ENCODE peak calls at places on chromosomes 1 and 21, in eight cellular contexts. C is IMR-90; S is mammary epithelial cell; P is GM06990; T is Panc1; V is foreskin fibroblast; B is PC-9; W is CD8-positive, alpha-beta memory T cell. X is an unnamed sample.
A peak's percentile ranks its signal among the peaks of the same experiment; 100 is the strongest.

GRCh38 chr1:205230965-205231364 is 3.2 kb downstream of the TMCC2 start:
- DNase-seq in C (no peak), S (no peak), P (no peak), T (no peak), V (no peak), B (no peak), W (no peak), X (no peak)

GRCh38 chr1:20604678-20605077 is 15.8 kb downstream of the CDA start:
- DNase-seq in C (peak; percentile 10), S (peak; percentile 20), P (no peak), T (no peak), V (no peak), B (no peak), W (no peak), X (no peak)

GRCh38 chr1:20429296-20429695 is 56.7 kb downstream of the CAMK2N1 start:
- DNase-seq in C (peak; percentile 52), S (no peak), P (no peak), T (no peak), V (peak; percentile 33), B (no peak), W (no peak), X (no peak)

GRCh38 chr1:207920481-207921050 is 9.6 kb upstream of the CD34 start:
- DNase-seq in C (no peak), S (no peak), P (no peak), T (no peak), V (no peak), B (no peak), W (no peak), X (no peak)

GRCh38 chr1:39866767-39867166 is 16.5 kb downstream of the TRIT1 start:
- DNase-seq in C (peak; percentile 86), S (peak; percentile 57), P (no peak), T (no peak), V (peak; percentile 67), B (no peak), W (no peak), X (no peak)

GRCh38 chr1:86146566-86146965 is 10.0 kb downstream of the COL24A1 start:
- DNase-seq in C (no peak), S (no peak), P (no peak), T (no peak), V (no peak), B (no peak), W (no peak), X (no peak)

GRCh38 chr1:93111561-93111960 is 32.5 kb downstream of the MTF2 start:
- DNase-seq in C (peak; percentile 15), S (no peak), P (no peak), T (no peak), V (no peak), B (no peak), W (no peak), X (no peak)

GRCh38 chr1:153526132-153526543 is 9.7 kb downstream of the S100A6 start:
- DNase-seq in C (no peak), S (peak; percentile 89), P (no peak), T (no peak), V (no peak), B (no peak), W (no peak), X (no peak)

GRCh38 chr1:7149080-7149838 is 364.0 kb downstream of the CAMTA1 start:
- DNase-seq in C (no peak), S (no peak), P (no peak), T (no peak), V (no peak), B (peak; percentile 0), W (no peak), X (no peak)

GRCh38 chr1:156767879-156768608 is 709 bp downstream of the PRCC start:
- DNase-seq in C (no peak), S (peak; percentile 31), P (peak; percentile 52), T (no peak), V (no peak), B (no peak), W (no peak), X (peak; percentile 59)

GRCh38 chr1:244395965-244396364 is 55.7 kb downstream of the ADSS2 start:
- DNase-seq in C (no peak), S (peak; percentile 6), P (no peak), T (no peak), V (no peak), B (no peak), W (no peak), X (no peak)

GRCh38 chr1:88327391-88328267 is 356.4 kb upstream of the PKN2 start:
- DNase-seq in C (peak; percentile 93), S (peak; percentile 75), P (peak; percentile 1), T (peak; percentile 78), V (peak; percentile 73), B (peak; percentile 29), W (no peak), X (no peak)

GRCh38 chr1:173117108-173117633 is 66.4 kb upstream of the TNFSF18 start:
- DNase-seq in C (no peak), S (no peak), P (no peak), T (no peak), V (no peak), B (no peak), W (no peak), X (no peak)

GRCh38 chr1:37177230-37177864 is 143.0 kb upstream of the GRIK3 start:
- DNase-seq in C (peak; percentile 1), S (peak; percentile 3), P (no peak), T (peak; percentile 18), V (no peak), B (peak; percentile 40), W (no peak), X (peak; percentile 75)

GRCh38 chr1:7521803-7522202 is 249.3 kb upstream of the VAMP3 start:
- DNase-seq in C (no peak), S (no peak), P (no peak), T (no peak), V (peak; percentile 8), B (no peak), W (no peak), X (no peak)

GRCh38 chr1:58575831-58576726 is 973 bp downstream of the TACSTD2 start:
- DNase-seq in C (no peak), S (peak; percentile 65), P (peak; percentile 56), T (no peak), V (no peak), B (peak; percentile 56), W (no peak), X (no peak)

GRCh38 chr1:113930499-113931161 is 1.5 kb downstream of the HIPK1 start:
- DNase-seq in C (peak; percentile 83), S (peak; percentile 67), P (no peak), T (no peak), V (peak; percentile 30), B (peak; percentile 33), W (peak; percentile 88), X (peak; percentile 23)

GRCh38 chr1:169779150-169779549 is 15.6 kb downstream of the METTL18 start:
- DNase-seq in C (no peak), S (no peak), P (no peak), T (no peak), V (no peak), B (no peak), W (no peak), X (no peak)

GRCh38 chr21:34701726-34702125 is 32.9 kb downstream of the CLIC6 start:
- DNase-seq in C (peak; percentile 56), S (no peak), P (no peak), T (no peak), V (no peak), B (no peak), W (no peak), X (no peak)

GRCh38 chr1:1623181-1623630 is 7.9 kb downstream of the MIB2 start:
- DNase-seq in C (no peak), S (no peak), P (peak; percentile 9), T (no peak), V (no peak), B (no peak), W (no peak), X (no peak)

GRCh38 chr1:170309389-170310013 is 163.7 kb downstream of the NTMT2 start:
- DNase-seq in C (peak; percentile 95), S (no peak), P (no peak), T (no peak), V (peak; percentile 95), B (no peak), W (no peak), X (no peak)

GRCh38 chr1:16716691-16717173 is 23.6 kb upstream of the RNU1-4 start:
- DNase-seq in C (no peak), S (peak; percentile 7), P (no peak), T (no peak), V (no peak), B (peak; percentile 68), W (no peak), X (peak; percentile 13)

GRCh38 chr21:31397939-31398338 is 53.9 kb upstream of the TIAM1 start:
- DNase-seq in C (no peak), S (no peak), P (no peak), T (no peak), V (no peak), B (no peak), W (peak; percentile 25), X (no peak)

DNA sequence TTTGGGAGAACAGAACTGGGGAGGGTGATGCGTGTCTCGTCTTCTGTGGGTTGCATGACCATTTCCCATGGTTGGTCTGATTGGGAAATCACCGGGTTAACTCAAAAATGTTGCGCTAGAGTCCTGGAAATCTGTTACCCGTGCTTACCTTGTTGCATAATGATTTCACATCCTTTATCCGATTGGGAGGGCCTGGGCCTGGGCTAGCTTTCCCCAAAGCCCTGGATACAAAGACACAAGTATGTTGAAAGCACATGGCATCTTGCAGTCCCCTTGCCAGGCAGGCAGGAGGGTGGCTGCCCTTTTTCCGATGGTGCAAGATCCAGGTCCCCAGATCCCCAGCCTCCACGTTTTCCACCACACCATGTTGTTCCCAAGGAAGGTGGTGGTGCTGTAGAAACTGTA is 582 bp downstream of the TRPM2 start:
- DNase-seq in C (no peak), S (no peak), P (no peak), T (no peak), V (no peak), B (no peak), W (no peak), X (no peak)
- H3K4me3 ChIP-seq in C (no peak overlapping the region), S (no peak overlapping the region), P (peak overlapping the region; percentile 29), T (no peak overlapping the region), V (no peak overlapping the region), B (no peak overlapping the region), W (peak overlapping the region; percentile 55), X (no peak overlapping the region)

GRCh38 chr1:161089938-161090337 is 580 bp upstream of the NECTIN4 start:
- DNase-seq in C (no peak), S (no peak), P (no peak), T (no peak), V (no peak), B (no peak), W (no peak), X (no peak)
- H3K4me3 ChIP-seq in C (no peak overlapping the region), S (no peak overlapping the region), P (no peak overlapping the region), T (no peak overlapping the region), V (no peak overlapping the region), B (no peak overlapping the region), W (no peak overlapping the region), X (no peak overlapping the region)

DNA sequence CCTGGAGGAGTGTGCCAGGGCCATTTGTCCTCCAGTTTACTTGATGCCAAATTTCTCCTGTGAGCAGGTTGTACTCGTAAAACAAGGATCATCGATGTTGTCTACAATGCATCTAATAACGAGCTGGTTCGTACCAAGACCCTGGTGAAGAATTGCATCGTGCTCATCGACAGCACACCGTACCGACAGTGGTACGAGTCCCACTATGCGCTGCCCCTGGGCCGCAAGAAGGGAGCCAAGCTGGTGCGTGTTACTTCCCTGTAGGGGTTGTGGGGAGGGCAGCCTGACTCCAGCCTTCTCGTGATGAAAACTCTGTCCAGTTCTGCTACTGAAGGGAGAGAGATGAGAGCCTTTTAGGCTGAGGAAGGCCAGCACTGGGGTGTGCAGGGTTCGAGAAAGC is 2.2 kb downstream of the RPS8 start:
- DNase-seq in C (no peak), S (no peak), P (no peak), T (no peak), V (no peak), B (no peak), W (no peak), X (no peak)
- H3K4me3 ChIP-seq in C (no peak overlapping the region), S (peak overlapping the region; percentile 86), P (peak overlapping the region; percentile 92), T (peak overlapping the region; percentile 91), V (peak overlapping the region; percentile 74), B (peak overlapping the region; percentile 95), W (no peak overlapping the region), X (no peak overlapping the region)

GRCh38 chr1:66932291-66932690 is 7.5 kb downstream of the MIER1 start:
- DNase-seq in C (no peak), S (no peak), P (no peak), T (no peak), V (no peak), B (no peak), W (no peak), X (no peak)
- H3K4me3 ChIP-seq in C (no peak overlapping the region), S (peak overlapping the region; percentile 23), P (peak overlapping the region; percentile 96), T (peak overlapping the region; percentile 80), V (no peak overlapping the region), B (peak overlapping the region; percentile 95), W (peak overlapping the region; percentile 15), X (no peak overlapping the region)